ENCODE peak calls at places on chromosomes 3 and 15, in six cellular contexts. O is adrenal gland, J is neural crest cell, B is IMR-90, X is lower leg skin, C is astrocyte of the cerebellum. N is an unnamed sample.

GRCh38 chr15:59594493-59594942 is 17.1 kb upstream of the GCNT3 start:
- DNase-seq in J (no peak), B (peak), C (no peak), X (no peak), O (peak), N (no peak)

GRCh38 chr15:25481208-25481862 is 42.5 kb upstream of the UBE3A start:
- DNase-seq in J (no peak), B (no peak), X (no peak), O (no peak), C (peak), N (no peak)

GRCh38 chr3:113264249-113264648 is 52.9 kb downstream of the BOC start:
- DNase-seq in X (no peak), C (no peak), O (no peak), J (no peak), B (no peak), N (no peak)

GRCh38 chr3:52245322-52246263 is at the start of gene PPM1M:
- DNase-seq in B (peak), C (no peak), X (no peak), O (peak), J (no peak), N (peak)

GRCh38 chr3:179410317-179410716 is 41.0 kb downstream of the GNB4 start:
- DNase-seq in B (peak), X (no peak), C (no peak), O (no peak), J (no peak), N (no peak)

GRCh38 chr3:24149032-24149431 is 203.9 kb downstream of the NR1D2 start:
- DNase-seq in O (no peak), X (no peak), J (no peak), C (no peak), B (no peak), N (no peak)

GRCh38 chr3:72938471-72939265 is 50.8 kb downstream of the GXYLT2 start:
- DNase-seq in X (peak), J (peak), B (peak), O (peak), C (peak), N (peak)

GRCh38 chr3:5053021-5053831 is 68.9 kb upstream of the ARL8B start:
- DNase-seq in X (no peak), O (peak), B (peak), J (no peak), C (peak), N (peak)

GRCh38 chr3:171994646-171995441 is 44.5 kb upstream of the FNDC3B start:
- DNase-seq in J (no peak), C (peak), X (no peak), B (peak), O (no peak), N (no peak)

GRCh38 chr3:62696011-62696410 is 179.2 kb downstream of the CADPS start:
- DNase-seq in J (no peak), O (no peak), X (no peak), C (no peak), B (no peak), N (no peak)

GRCh38 chr3:158859362-158859761 is 57.5 kb downstream of the MFSD1 start:
- DNase-seq in O (no peak), X (no peak), J (no peak), C (no peak), B (no peak), N (no peak)

GRCh38 chr3:124935794-124936542 is 1.4 kb upstream of the MUC13 start:
- DNase-seq in O (no peak), B (no peak), C (no peak), X (no peak), J (no peak), N (no peak)

GRCh38 chr3:93994056-93994455 is 14.1 kb downstream of the ARL13B start:
- DNase-seq in J (no peak), X (no peak), C (no peak), O (no peak), B (peak), N (no peak)

GRCh38 chr3:186121968-186122367 is 13.1 kb upstream of the ETV5 start:
- DNase-seq in X (no peak), J (no peak), O (no peak), C (no peak), B (no peak), N (no peak)

GRCh38 chr3:70308760-70309159 is 3.7 kb downstream of the MDFIC2 start:
- DNase-seq in O (no peak), B (peak), J (no peak), X (no peak), C (no peak), N (no peak)

GRCh38 chr15:55230051-55230670 is 33.4 kb upstream of the RSL24D1 start:
- DNase-seq in B (peak), O (no peak), J (no peak), X (no peak), C (no peak), N (no peak)

GRCh38 chr15:92159906-92160841 is 233.5 kb upstream of the ST8SIA2 start:
- DNase-seq in B (no peak), O (no peak), C (no peak), X (no peak), J (no peak), N (no peak)

GRCh38 chr15:83565553-83566159 is 88.3 kb upstream of the ADAMTSL3 start:
- DNase-seq in C (peak), J (peak), X (no peak), B (peak), O (no peak), N (peak)

GRCh38 chr3:71492566-71492965 is 91.0 kb downstream of the FOXP1 start:
- DNase-seq in O (no peak), B (no peak), J (no peak), X (no peak), C (no peak), N (no peak)

GRCh38 chr15:63013052-63013808 is 29.3 kb upstream of the TPM1 start:
- DNase-seq in X (no peak), C (peak), B (peak), O (no peak), J (no peak), N (no peak)

GRCh38 chr3:122786067-122786466 is 7.6 kb downstream of the HSPBAP1 start:
- DNase-seq in B (peak), C (peak), X (no peak), J (no peak), O (peak), N (no peak)

GRCh38 chr3:51953445-51953844 is 1.7 kb upstream of the GPR62 start:
- DNase-seq in C (no peak), O (no peak), X (no peak), B (peak), J (no peak), N (no peak)

GRCh38 chr3:136149569-136150136 is 46.5 kb downstream of the MSL2 start:
- DNase-seq in B (peak), C (no peak), J (no peak), O (no peak), X (no peak), N (no peak)

GRCh38 chr15:101049856-101050646 is 130.9 kb downstream of the LRRK1 start:
- DNase-seq in B (no peak), O (no peak), C (no peak), X (no peak), J (peak), N (no peak)

GRCh38 chr3:119795849-119796248 is 13.9 kb downstream of the NR1I2 start:
- DNase-seq in C (no peak), O (no peak), X (no peak), J (no peak), B (no peak), N (no peak)

GRCh38 chr3:51337666-51338065 is 47.4 kb upstream of the MANF start:
- DNase-seq in J (no peak), C (no peak), X (no peak), B (no peak), O (no peak), N (no peak)

GRCh38 chr15:90837052-90837621 is 31.3 kb upstream of the FURIN start:
- DNase-seq in B (no peak), C (no peak), X (no peak), J (no peak), O (peak), N (no peak)

GRCh38 chr3:16300282-16300681 is 35.3 kb downstream of the OXNAD1 start:
- DNase-seq in O (no peak), C (no peak), J (no peak), X (no peak), B (no peak), N (no peak)

GRCh38 chr15:45442497-45443135 is 64.3 kb upstream of the GATM start:
- DNase-seq in X (no peak), C (peak), J (no peak), O (no peak), B (peak), N (no peak)

GRCh38 chr3:31250116-31250813 is 282.5 kb upstream of the STT3B start:
- DNase-seq in X (no peak), B (peak), C (no peak), O (no peak), J (no peak), N (no peak)

GRCh38 chr15:88243895-88244787 is 12.4 kb downstream of the NTRK3 start:
- DNase-seq in C (no peak), O (no peak), B (peak), X (no peak), J (no peak), N (peak)

GRCh38 chr3:99896482-99896881 is 78.8 kb downstream of the CMSS1 start:
- DNase-seq in J (no peak), B (no peak), X (no peak), O (no peak), C (no peak), N (no peak)

GRCh38 chr3:164194842-164195241 is 883.5 kb downstream of the SI start:
- DNase-seq in X (no peak), C (no peak), O (no peak), J (no peak), B (no peak), N (no peak)

GRCh38 chr15:38084289-38084688 is 149.8 kb downstream of the TMCO5A start:
- DNase-seq in B (peak), X (no peak), C (no peak), O (no peak), J (no peak), N (peak)

GRCh38 chr3:124592658-124593441 is 137.4 kb upstream of the UMPS start:
- DNase-seq in O (peak), C (no peak), J (no peak), B (no peak), X (no peak), N (peak)

DNA sequence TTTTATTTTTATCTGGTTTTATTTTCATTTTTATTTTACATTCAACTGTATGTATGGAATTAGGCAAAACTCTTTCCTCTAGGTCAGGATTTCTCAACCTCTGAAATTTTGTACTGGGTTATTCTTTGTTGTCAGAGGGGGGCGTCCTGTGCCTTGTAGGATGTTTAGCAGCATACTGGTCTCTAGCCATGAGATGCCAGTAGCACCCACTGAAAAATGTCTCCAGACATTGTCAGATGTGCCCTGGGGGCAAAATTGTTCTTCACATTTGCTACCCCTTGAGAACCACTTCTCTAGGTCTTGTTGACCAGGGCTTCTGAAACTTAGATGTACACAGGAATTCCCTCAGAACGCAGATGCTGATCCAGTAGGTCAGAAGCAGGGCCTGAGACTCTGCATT is 5.4 kb downstream of the CHRNA5 start:
- DNase-seq in O (no peak), B (no peak), J (no peak), X (no peak), C (no peak), N (no peak)
- TF ChIP-seq CTCF in O (no peak), B (no peak), J (no peak), X (no peak), C (no peak), N (no peak)

GRCh38 chr3:14152963-14153355 is 25.4 kb downstream of the XPC start:
- DNase-seq in J (no peak), X (no peak), C (no peak), O (no peak), B (no peak), N (no peak)

GRCh38 chr3:14150491-14151230 is 25.8 kb downstream of the TMEM43 start:
- DNase-seq in B (peak), X (peak), C (no peak), J (no peak), O (no peak), N (no peak)

GRCh38 chr3:14151471-14152083 is 26.7 kb downstream of the TMEM43 start:
- DNase-seq in C (no peak), J (no peak), X (no peak), B (no peak), O (no peak), N (no peak)

GRCh38 chr3:14153663-14154062 is 24.7 kb downstream of the XPC start:
- DNase-seq in J (no peak), C (no peak), B (no peak), O (no peak), X (no peak), N (no peak)

DNA sequence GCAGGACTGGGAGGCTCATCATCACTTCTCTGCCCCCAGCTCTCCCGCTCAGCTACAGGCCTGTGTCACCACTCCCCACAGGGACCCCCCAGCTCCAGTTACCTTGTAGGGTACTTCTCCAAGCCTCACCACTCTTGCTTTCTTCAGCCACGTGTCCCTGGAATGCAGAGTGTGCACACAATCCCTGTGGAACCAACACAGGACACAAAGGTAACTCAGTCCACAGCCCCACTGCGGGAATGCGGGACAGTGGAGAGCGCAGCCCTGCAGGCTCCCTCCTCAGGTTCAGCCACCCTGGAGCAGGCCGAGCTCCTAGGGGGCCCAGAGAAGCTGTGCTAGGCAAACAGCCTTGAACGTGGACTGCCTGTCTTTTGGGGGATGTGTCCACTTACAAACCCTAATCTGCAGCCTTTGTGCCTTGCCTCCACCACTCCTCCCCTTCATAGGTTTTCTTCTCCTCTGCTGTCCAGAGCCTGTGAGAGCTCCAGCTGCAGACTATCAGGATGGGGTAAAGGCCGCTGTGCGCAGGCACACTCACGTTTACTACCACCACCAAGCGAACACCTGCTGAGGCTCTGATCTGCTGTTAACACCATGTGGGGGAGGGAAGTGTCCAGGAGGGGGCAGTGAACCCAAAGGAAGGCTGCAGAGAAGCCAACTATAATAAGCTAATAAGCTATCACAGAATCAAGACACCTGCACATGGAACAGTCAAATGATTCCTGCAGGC is 26.0 kb downstream of the XPC start:
- DNase-seq in B (no peak), C (no peak), O (no peak), J (no peak), X (no peak), N (no peak)
- TF ChIP-seq CTCF in B (peak), C (peak), O (no peak), J (peak), X (no peak), N (no peak)

DNA sequence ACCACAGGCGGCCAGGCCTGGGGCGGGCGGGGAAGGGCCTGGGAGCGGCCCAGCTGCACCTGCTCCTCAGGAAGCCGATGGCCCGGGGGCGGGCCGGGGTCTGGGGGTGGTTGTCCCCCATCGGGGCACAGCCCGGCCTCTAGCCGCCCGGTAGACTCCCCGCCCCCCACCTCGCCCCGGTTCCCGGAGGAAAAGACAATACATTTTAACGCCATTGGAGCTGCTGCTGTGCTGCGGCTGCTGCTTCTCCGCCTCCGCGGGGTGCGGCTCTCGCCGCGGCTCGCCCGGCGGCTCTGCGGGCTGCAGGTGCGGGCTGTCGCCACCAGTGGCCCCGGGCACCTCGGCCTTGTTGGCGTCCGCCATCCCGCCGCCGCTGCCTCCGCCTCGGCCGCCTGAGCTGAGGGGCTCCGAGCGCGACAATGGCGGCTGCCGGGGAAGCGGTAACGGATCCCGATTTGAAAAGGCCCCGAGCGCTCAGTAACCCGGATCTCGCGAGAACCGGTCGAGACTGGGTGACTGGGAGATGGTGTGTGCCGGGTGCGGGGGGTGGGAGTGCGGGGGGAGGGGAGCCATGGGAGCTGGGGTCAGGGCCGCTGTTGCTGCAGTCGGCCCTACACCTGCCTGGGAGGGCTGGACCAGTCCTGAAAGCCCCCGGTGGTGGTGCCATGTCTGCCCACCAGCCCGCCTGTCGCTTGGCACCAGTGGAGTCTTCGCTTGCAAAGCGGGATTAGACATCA is at the start of gene MYEF2:
- DNase-seq in O (peak), C (peak), X (no peak), B (peak), J (peak), N (peak)
- TF ChIP-seq CTCF in O (peak), C (no peak), X (no peak), B (no peak), J (peak), N (no peak)

GRCh38 chr3:127556565-127556964 is 34.0 kb downstream of the TPRA1 start:
- DNase-seq in X (no peak), B (no peak), O (no peak), J (no peak), C (no peak), N (no peak)
- TF ChIP-seq CTCF in X (no peak), B (no peak), O (no peak), J (peak), C (peak), N (no peak)

GRCh38 chr3:43286115-43286885 is at the start of gene SNRK:
- DNase-seq in O (peak), X (peak), J (peak), C (peak), B (peak), N (peak)
- TF ChIP-seq CTCF in O (peak), X (no peak), J (peak), C (peak), B (peak), N (peak)

DNA sequence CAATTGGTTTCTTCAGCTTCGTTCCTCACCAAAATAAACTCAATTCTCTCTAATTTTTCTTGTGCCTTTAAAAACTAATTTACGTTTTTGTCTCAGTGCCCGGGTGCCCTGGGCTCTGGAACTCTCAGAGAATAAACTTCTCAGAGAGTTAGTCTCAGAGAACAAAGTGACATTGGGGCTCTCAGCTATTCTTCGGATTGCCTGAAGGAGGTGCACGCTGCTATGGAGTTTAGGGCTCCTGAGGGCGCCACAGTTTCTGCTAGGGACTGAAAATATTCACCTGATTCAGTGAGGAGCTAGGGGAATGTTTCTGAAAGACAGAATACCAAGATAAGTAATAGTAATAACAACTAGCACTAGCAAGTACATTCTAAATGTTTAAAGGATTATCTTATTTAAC is 22.7 kb downstream of the ZIC4 start:
- DNase-seq in C (no peak), J (no peak), B (no peak), X (no peak), O (no peak), N (no peak)
- TF ChIP-seq CTCF in C (peak), J (peak), B (no peak), X (no peak), O (no peak), N (no peak)

DNA sequence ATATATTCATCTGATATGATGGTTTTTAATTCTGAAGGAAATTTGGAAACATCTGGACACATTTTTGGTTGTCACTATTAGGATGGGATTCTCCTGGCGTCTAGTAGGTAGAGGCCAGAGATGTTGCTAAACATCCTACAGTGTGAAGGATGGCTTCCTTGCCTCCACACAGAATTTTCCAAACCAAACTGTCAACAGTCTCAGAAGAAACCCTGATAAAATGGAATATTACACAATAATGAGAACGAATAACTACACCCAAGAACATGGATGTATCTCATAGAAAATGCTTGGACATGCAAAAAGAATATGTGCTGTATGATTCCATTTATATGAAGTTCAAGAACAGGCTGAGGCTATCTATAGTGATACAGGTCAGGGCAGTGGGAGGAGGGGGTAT is 79.8 kb upstream of the PSMD6 start:
- DNase-seq in J (no peak), O (no peak), B (no peak), C (no peak), X (no peak), N (no peak)
- TF ChIP-seq CTCF in J (no peak), O (no peak), B (no peak), C (no peak), X (no peak), N (no peak)